ENCODE peak calls at places on chromosomes 2 and 18, in six cellular contexts. Z is lower lobe of right lung, G is pancreas, J is transverse colon, A is Daoy, F is midbrain. M is an unnamed sample.

GRCh38 chr2:160306985-160307384 is 106.9 kb upstream of the ITGB6 start:
- DNase-seq in A (no peak), J (no peak), Z (no peak), G (no peak), F (no peak), M (no peak)

GRCh38 chr2:124585277-124585676 is 560.2 kb downstream of the CNTNAP5 start:
- DNase-seq in A (no peak), Z (no peak), J (no peak), G (no peak), F (no peak), M (no peak)

GRCh38 chr2:215275819-215276218 is 36.0 kb upstream of the ATIC start:
- DNase-seq in A (no peak), Z (no peak), G (no peak), J (no peak), F (no peak), M (no peak)

GRCh38 chr2:63023444-63023843 is 27.2 kb upstream of the OTX1 start:
- DNase-seq in F (no peak), J (no peak), A (peak; percentile 21), G (no peak), Z (no peak), M (peak; percentile 20)

GRCh38 chr2:46485002-46485401 is 5.6 kb downstream of the TMEM247 start:
- DNase-seq in G (no peak), J (no peak), F (no peak), A (no peak), Z (no peak), M (no peak)

GRCh38 chr2:179106342-179107178 is 56.6 kb upstream of the CCDC141 start:
- DNase-seq in F (peak; percentile 77), A (peak; percentile 89), Z (no peak), J (no peak), G (no peak), M (peak; percentile 70)

GRCh38 chr18:45916302-45916701 is 50.8 kb downstream of the EPG5 start:
- DNase-seq in J (no peak), A (no peak), G (no peak), F (no peak), Z (no peak), M (peak; percentile 14)

GRCh38 chr18:332007-332406 is 64.2 kb upstream of the THOC1 start:
- DNase-seq in J (peak; percentile 19), Z (peak; percentile 69), A (no peak), G (no peak), F (no peak), M (no peak)

GRCh38 chr2:37855283-37856041 is 69.6 kb upstream of the RMDN2 start:
- DNase-seq in J (no peak), A (no peak), F (peak; percentile 2), Z (peak; percentile 69), G (no peak), M (no peak)

GRCh38 chr2:30178618-30179404 is 32.0 kb downstream of the YPEL5 start:
- DNase-seq in F (no peak), A (no peak), J (peak; percentile 22), G (no peak), Z (no peak), M (no peak)

GRCh38 chr2:68771211-68771721 is 36.7 kb downstream of the ARHGAP25 start:
- DNase-seq in J (no peak), Z (no peak), F (no peak), G (no peak), A (no peak), M (no peak)

GRCh38 chr2:224162122-224162521 is 123.0 kb upstream of the SERPINE2 start:
- DNase-seq in J (no peak), G (no peak), A (no peak), Z (no peak), F (no peak), M (no peak)

GRCh38 chr2:5694016-5694690 is 2.0 kb downstream of the SOX11 start:
- DNase-seq in J (no peak), A (peak; percentile 47), F (no peak), G (no peak), Z (no peak), M (peak; percentile 49)

GRCh38 chr2:43224131-43224570 is 2.3 kb downstream of the ZFP36L2 start:
- DNase-seq in A (peak; percentile 88), G (peak; percentile 87), Z (peak; percentile 78), F (peak; percentile 34), J (peak; percentile 77), M (no peak)

GRCh38 chr18:63762518-63762917 is 12.7 kb upstream of the SERPINB7 start:
- DNase-seq in Z (no peak), F (no peak), A (no peak), J (no peak), G (no peak), M (no peak)

GRCh38 chr2:126244937-126245336 is 411.0 kb upstream of the GYPC start:
- DNase-seq in A (no peak), F (no peak), J (peak; percentile 23), G (no peak), Z (peak; percentile 49), M (peak; percentile 10)

GRCh38 chr18:26549103-26549485 is 741 bp upstream of the KCTD1 start:
- DNase-seq in F (no peak), Z (peak; percentile 39), G (peak; percentile 80), A (peak; percentile 50), J (peak; percentile 38), M (peak; percentile 79)

GRCh38 chr2:71888741-71889445 is 258.8 kb downstream of the CYP26B1 start:
- DNase-seq in F (no peak), G (no peak), A (no peak), Z (no peak), J (no peak), M (no peak)

GRCh38 chr18:7601249-7601620 is 34.1 kb downstream of the PTPRM start:
- DNase-seq in J (no peak), A (peak; percentile 77), F (no peak), G (no peak), Z (no peak), M (no peak)

GRCh38 chr2:16315911-16316310 is 349.7 kb downstream of the CYRIA start:
- DNase-seq in J (no peak), G (no peak), A (no peak), Z (no peak), F (no peak), M (no peak)

GRCh38 chr2:223019390-223019930 is 32.5 kb upstream of the KCNE4 start:
- DNase-seq in F (no peak), A (no peak), J (no peak), Z (no peak), G (no peak), M (no peak)

GRCh38 chr2:107380912-107381311 is 445.8 kb upstream of the RGPD4 start:
- DNase-seq in A (no peak), J (no peak), Z (no peak), F (no peak), G (no peak), M (no peak)

GRCh38 chr2:235098736-235099494 is 147.1 kb downstream of the SH3BP4 start:
- DNase-seq in Z (no peak), F (no peak), A (peak; percentile 27), G (no peak), J (no peak), M (no peak)

GRCh38 chr2:127422631-127423475 is 4.6 kb downstream of the PROC start:
- DNase-seq in J (peak; percentile 45), G (peak; percentile 75), Z (peak; percentile 70), A (no peak), F (no peak), M (no peak)

GRCh38 chr2:10000541-10000940 is 42.8 kb upstream of the KLF11 start:
- DNase-seq in J (no peak), G (no peak), F (no peak), A (no peak), Z (no peak), M (no peak)

GRCh38 chr2:233593201-233593600 is 24.2 kb upstream of the UGT1A8 start:
- DNase-seq in A (peak; percentile 29), G (no peak), J (no peak), Z (no peak), F (no peak), M (no peak)

GRCh38 chr2:219073413-219074129 is 12.8 kb upstream of the IHH start:
- DNase-seq in Z (no peak), F (peak; percentile 29), G (no peak), J (peak; percentile 68), A (peak; percentile 49), M (peak; percentile 48)

GRCh38 chr18:57075716-57076400 is 71.0 kb upstream of the BOD1L2 start:
- DNase-seq in J (no peak), G (no peak), A (no peak), F (no peak), Z (no peak), M (no peak)

GRCh38 chr2:13230221-13230620 is 513.5 kb downstream of the TRIB2 start:
- DNase-seq in Z (no peak), J (no peak), F (no peak), A (no peak), G (no peak), M (no peak)

GRCh38 chr2:159030674-159031380 is 62.4 kb downstream of the TANC1 start:
- DNase-seq in G (no peak), A (peak; percentile 68), J (peak; percentile 45), F (peak; percentile 13), Z (no peak), M (no peak)

GRCh38 chr2:237663517-237663916 is 36.1 kb downstream of the LRRFIP1 start:
- DNase-seq in A (no peak), G (no peak), F (no peak), J (no peak), Z (no peak), M (no peak)

GRCh38 chr2:67726416-67726815 is 329.3 kb downstream of the ETAA1 start:
- DNase-seq in Z (no peak), G (no peak), F (no peak), A (no peak), J (peak; percentile 8), M (no peak)

GRCh38 chr2:211944572-211944971 is 594.0 kb downstream of the ERBB4 start:
- DNase-seq in F (no peak), G (no peak), A (no peak), Z (no peak), J (no peak), M (peak; percentile 8)

GRCh38 chr18:40866013-40866644 is 1088.9 kb upstream of the PIK3C3 start:
- DNase-seq in G (no peak), A (no peak), J (no peak), Z (no peak), F (no peak), M (peak; percentile 39)

GRCh38 chr2:150475479-150476212 is 11.8 kb downstream of the RND3 start:
- DNase-seq in J (no peak), G (no peak), Z (no peak), A (no peak), F (no peak), M (no peak)

GRCh38 chr2:148338544-148338943 is 306.0 kb upstream of the EPC2 start:
- DNase-seq in A (peak; percentile 52), Z (no peak), F (no peak), G (no peak), J (no peak), M (no peak)

M was measured in NCI-H1417.